ENCODE peak calls at places on chromosomes 12 and 14, in four cellular contexts. I is K562, N is keratinocyte, R is IMR-90. M is an unnamed sample. For H3K9me3 and H3K9me1, the result is how much of the 10 kb centered on the place peaks cover.

GRCh38 chr12:56358836-56359532 is 923 bp downstream of the STAT2 start:
- DNase-seq in I (no peak), N (no peak), R (peak), M (no peak)

GRCh38 chr12:96810477-96810876 is 96.6 kb upstream of the NEDD1 start:
- DNase-seq in I (no peak), N (no peak), R (no peak), M (peak)

GRCh38 chr14:20546877-20547276 is 14.0 kb downstream of the RNASE9 start:
- DNase-seq in I (no peak), N (no peak), R (no peak), M (no peak)

GRCh38 chr12:114742363-114742762 is 58.4 kb upstream of the TBX3 start:
- DNase-seq in I (no peak), N (no peak), R (no peak), M (no peak)

GRCh38 chr14:21498540-21499526 is 12.3 kb downstream of the METTL3 start:
- DNase-seq in I (peak), N (no peak), R (peak), M (peak)

GRCh38 chr12:33605776-33606175 is 166.2 kb upstream of the SYT10 start:
- DNase-seq in I (peak), N (no peak), R (no peak), M (no peak)

GRCh38 chr12:45050751-45051489 is at the start of gene DBX2:
- DNase-seq in I (no peak), N (no peak), R (no peak), M (no peak)

GRCh38 chr12:92519284-92519683 is 183.5 kb upstream of the PLEKHG7 start:
- DNase-seq in I (no peak), N (no peak), R (no peak), M (no peak)

GRCh38 chr12:96770239-96770780 is 136.7 kb upstream of the NEDD1 start:
- DNase-seq in I (no peak), N (no peak), R (no peak), M (no peak)

GRCh38 chr12:10716704-10717315 is 6.3 kb downstream of the YBX3 start:
- DNase-seq in I (no peak), N (no peak), R (peak), M (peak)

GRCh38 chr14:96925422-96925821 is 128.2 kb downstream of the VRK1 start:
- DNase-seq in I (no peak), N (no peak), R (no peak), M (no peak)

GRCh38 chr14:97838986-97839385 is 1041.8 kb downstream of the VRK1 start:
- DNase-seq in I (no peak), N (no peak), R (no peak), M (no peak)

GRCh38 chr12:13044859-13045384 is 741 bp downstream of the FAM234B start:
- DNase-seq in I (no peak), N (no peak), R (no peak), M (peak)

GRCh38 chr12:81296556-81297305 is 218.9 kb downstream of the ACSS3 start:
- DNase-seq in I (no peak), N (no peak), R (peak), M (peak)

GRCh38 chr12:130357241-130357640 is 19.6 kb downstream of the PIWIL1 start:
- DNase-seq in I (no peak), N (no peak), R (no peak), M (no peak)
- H3K4me2 ChIP-seq in I (no peak), N (no peak), R (no peak), M (no peak)

GRCh38 chr12:131323879-131324278 is 370.2 kb downstream of the ADGRD1 start:
- DNase-seq in I (no peak), N (no peak), R (no peak), M (no peak)
- H3K9me3 ChIP-seq in I (under half), N (under half), R (under half), M (under half)

GRCh38 chr12:39623919-39624318 is 4.3 kb upstream of the ABCD2 start:
- DNase-seq in I (no peak), N (no peak), R (no peak), M (no peak)
- H3K9me1 ChIP-seq in I (under half), N (under half), R (under half), M (under half)

DNA sequence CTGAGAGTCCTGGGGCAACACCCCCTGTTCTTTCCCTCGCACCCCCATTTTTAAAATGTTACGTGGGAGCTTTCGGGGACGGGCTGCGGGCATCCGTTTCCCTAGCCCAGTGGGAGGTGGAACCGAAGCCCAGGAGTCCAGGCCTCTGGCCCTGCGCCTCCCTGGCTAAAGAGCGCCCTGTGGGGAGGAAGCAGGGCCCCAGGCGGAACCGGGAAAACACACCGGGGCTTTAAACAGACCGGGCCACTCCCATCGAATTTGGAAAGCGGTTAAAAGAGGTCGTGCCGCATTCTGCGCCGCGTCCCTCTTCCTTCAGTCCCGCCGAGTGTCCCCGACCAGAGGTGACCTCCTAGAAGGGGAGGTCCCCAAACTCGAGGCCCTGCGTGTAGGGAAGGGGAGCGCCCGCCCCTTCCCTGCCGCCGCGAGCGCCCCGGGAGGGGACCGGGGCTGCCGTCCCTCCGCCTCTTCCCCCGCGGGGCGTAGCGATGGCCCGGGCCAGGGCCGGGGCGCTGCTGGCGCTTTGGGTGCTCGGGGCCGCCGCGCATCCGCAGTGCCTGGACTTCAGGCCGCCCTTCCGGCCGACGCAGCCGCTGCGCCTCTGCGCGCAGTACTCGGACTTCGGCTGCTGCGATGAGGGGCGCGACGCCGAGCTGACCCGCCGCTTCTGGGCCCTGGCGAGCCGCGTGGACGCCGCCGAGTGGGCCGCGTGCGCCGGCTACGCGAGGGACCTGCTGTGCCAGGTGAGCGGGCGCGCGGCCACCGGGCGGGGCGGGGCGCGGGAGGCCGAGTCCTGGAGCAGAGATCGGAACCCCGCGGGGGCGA is at the start of gene HHIPL1:
- DNase-seq in I (no peak), N (no peak), R (peak), M (peak)
- H3K4me2 ChIP-seq in I (no peak), N (peak), R (peak), M (peak)

GRCh38 chr12:70962226-70962794 is 41.8 kb upstream of the PTPRR start:
- DNase-seq in I (no peak), N (no peak), R (no peak), M (no peak)
- H3K9me3 ChIP-seq in I (under half), N (under half), R (under half), M (under half)

GRCh38 chr14:44940944-44941343 is 20.8 kb downstream of the KLHL28 start:
- DNase-seq in I (no peak), N (no peak), R (no peak), M (no peak)

GRCh38 chr14:44937547-44937946 is 24.2 kb downstream of the KLHL28 start:
- DNase-seq in I (no peak), N (no peak), R (no peak), M (no peak)

DNA sequence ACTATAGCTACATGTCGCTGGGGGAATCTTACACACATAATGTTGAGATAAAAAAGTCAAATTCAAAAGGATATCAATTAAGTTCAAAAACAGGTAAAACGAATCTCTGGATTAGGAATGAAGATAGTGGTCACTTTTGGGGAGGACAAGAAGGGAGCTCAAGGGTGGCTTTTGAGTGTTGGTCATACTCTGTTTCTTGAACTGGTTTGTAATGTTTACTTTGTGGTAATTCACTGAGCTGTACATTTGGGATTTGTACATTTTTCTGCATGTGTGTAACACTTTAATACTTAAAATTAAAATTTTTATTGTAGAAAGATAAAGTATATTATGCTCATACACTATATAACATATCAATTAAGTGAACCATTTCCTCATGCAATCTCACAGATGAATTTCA is 26.6 kb downstream of the KLHL28 start:
- DNase-seq in I (no peak), N (no peak), R (peak), M (no peak)
- H3K9me1 ChIP-seq in I (under half), N (under half), R (under half), M (under half)

DNA sequence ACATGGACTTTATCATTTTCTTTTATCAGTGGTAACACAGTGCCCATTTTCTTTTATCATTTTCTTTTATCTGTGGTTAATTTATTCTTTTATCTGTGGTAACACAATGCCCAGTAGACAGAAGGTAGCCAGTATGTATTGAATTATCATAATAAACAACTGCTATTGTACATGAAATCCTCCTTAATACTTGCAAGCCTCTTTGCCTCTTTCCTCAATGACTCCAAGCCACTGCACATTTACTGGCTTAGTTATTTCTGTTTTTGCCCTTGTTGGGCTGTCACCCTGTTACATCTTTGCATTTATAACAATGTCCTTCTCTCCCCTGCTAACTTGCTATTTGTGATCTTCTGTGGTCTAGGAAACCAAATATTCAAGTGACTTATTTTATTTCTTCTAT is 345.0 kb downstream of the ATP23 start:
- DNase-seq in I (no peak), N (no peak), R (no peak), M (no peak)
- H3K4me2 ChIP-seq in I (no peak), N (no peak), R (no peak), M (no peak)

DNA sequence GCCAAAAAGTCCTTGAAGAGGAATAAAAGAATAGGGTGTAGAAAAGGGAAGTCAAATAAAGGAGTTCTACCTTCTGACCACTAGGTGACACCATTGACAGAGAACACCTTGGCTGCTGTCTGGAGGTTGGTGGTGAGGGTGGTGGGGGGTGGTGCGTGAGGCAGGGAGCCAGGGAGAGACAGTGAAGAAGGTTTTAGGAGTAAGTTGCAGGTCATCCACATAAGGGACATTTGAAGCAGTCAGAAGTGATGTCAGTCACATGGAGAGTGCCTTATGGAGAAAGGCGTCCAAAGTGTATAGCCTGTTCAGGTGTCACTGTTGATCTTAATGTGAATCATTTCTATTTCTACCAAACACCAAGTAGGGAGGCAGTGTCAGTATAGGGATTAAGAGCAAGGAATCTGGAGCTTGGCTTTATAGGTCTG is 279.3 kb upstream of the DDHD1 start:
- DNase-seq in I (peak), N (no peak), R (peak), M (peak)
- H3K9me3 ChIP-seq in I (under half), N (under half), R (under half), M (under half)

DNA sequence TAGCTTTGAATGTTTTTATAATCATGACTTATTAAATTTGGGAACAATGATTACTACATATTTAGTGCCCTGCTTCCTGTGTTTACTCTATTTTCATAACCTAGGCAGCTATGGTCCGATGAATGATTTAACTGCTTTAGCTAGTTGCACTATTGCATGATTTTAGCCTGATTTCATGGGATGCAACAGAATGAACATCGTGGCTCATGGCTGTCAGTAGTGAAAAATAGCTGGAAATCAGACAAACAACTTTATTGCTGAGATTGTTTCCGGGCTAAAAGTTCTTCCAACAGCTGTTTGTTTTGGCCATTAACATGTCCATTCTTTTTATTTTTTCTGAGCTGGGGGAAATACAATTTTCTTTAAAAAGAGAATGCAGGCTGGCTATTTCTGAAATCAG is at the start of gene NAV3:
- DNase-seq in I (no peak), N (no peak), R (no peak), M (peak)
- H3K9me1 ChIP-seq in I (under half), N (under half), R (under half), M (under half)

GRCh38 chr12:9349888-9350885 is 142.0 kb upstream of the PZP start:
- DNase-seq in I (no peak), N (no peak), R (no peak), M (no peak)
- H3K4me2 ChIP-seq in I (no peak), N (no peak), R (no peak), M (no peak)